ENCODE peak calls at places on chromosome 12, in nine cellular contexts. One of them, this sample, is unnamed.

GRCh38 chr12:89821901-89822300 is 113.3 kb upstream of the ATP2B1 start:
- DNase-seq in RWPE1: no peak
- DNase-seq in astrocyte: no peak
- DNase-seq in HFFc6: no peak
- DNase-seq in MCF 10A: no peak
- DNase-seq in kidney: no peak
- DNase-seq in K562: no peak
- DNase-seq in nephron progenitor cell: no peak
- DNase-seq in AG10803: no peak
- DNase-seq in this sample: peak; percentile 54

GRCh38 chr12:102480401-102480800 is at the start of gene IGF1:
- DNase-seq in RWPE1: no peak
- DNase-seq in astrocyte: peak; percentile 58
- DNase-seq in HFFc6: peak; percentile 60
- DNase-seq in MCF 10A: peak; percentile 24
- DNase-seq in kidney: no peak
- DNase-seq in K562: no peak
- DNase-seq in nephron progenitor cell: no peak
- DNase-seq in AG10803: peak; percentile 78
- DNase-seq in this sample: no peak

GRCh38 chr12:66140726-66141125 is 10.2 kb upstream of the LLPH start:
- DNase-seq in RWPE1: no peak
- DNase-seq in astrocyte: no peak
- DNase-seq in HFFc6: no peak
- DNase-seq in MCF 10A: no peak
- DNase-seq in kidney: no peak
- DNase-seq in K562: no peak
- DNase-seq in nephron progenitor cell: no peak
- DNase-seq in AG10803: no peak
- DNase-seq in this sample: no peak

GRCh38 chr12:27164330-27165045 is 79.6 kb upstream of the STK38L start:
- DNase-seq in RWPE1: no peak
- DNase-seq in astrocyte: no peak
- DNase-seq in HFFc6: no peak
- DNase-seq in MCF 10A: no peak
- DNase-seq in kidney: no peak
- DNase-seq in K562: no peak
- DNase-seq in nephron progenitor cell: no peak
- DNase-seq in AG10803: no peak
- DNase-seq in this sample: no peak

GRCh38 chr12:91155990-91156389 is 26.6 kb downstream of the DCN start:
- DNase-seq in RWPE1: no peak
- DNase-seq in astrocyte: no peak
- DNase-seq in HFFc6: no peak
- DNase-seq in MCF 10A: no peak
- DNase-seq in kidney: no peak
- DNase-seq in K562: no peak
- DNase-seq in nephron progenitor cell: no peak
- DNase-seq in AG10803: no peak
- DNase-seq in this sample: no peak

GRCh38 chr12:26948309-26948708 is 10.0 kb downstream of the FGFR1OP2 start:
- DNase-seq in RWPE1: no peak
- DNase-seq in astrocyte: no peak
- DNase-seq in HFFc6: no peak
- DNase-seq in MCF 10A: no peak
- DNase-seq in kidney: no peak
- DNase-seq in K562: no peak
- DNase-seq in nephron progenitor cell: no peak
- DNase-seq in AG10803: no peak
- DNase-seq in this sample: no peak

GRCh38 chr12:45547822-45548221 is 181.7 kb upstream of the ARID2 start:
- DNase-seq in RWPE1: no peak
- DNase-seq in astrocyte: peak; percentile 3
- DNase-seq in HFFc6: peak; percentile 4
- DNase-seq in MCF 10A: no peak
- DNase-seq in kidney: no peak
- DNase-seq in K562: no peak
- DNase-seq in nephron progenitor cell: no peak
- DNase-seq in AG10803: peak; percentile 5
- DNase-seq in this sample: no peak

GRCh38 chr12:114408881-114409795 is 3.2 kb upstream of the TBX5 start:
- DNase-seq in RWPE1: no peak
- DNase-seq in astrocyte: no peak
- DNase-seq in HFFc6: no peak
- DNase-seq in MCF 10A: no peak
- DNase-seq in kidney: no peak
- DNase-seq in K562: no peak
- DNase-seq in nephron progenitor cell: peak; percentile 42
- DNase-seq in AG10803: peak; percentile 57
- DNase-seq in this sample: no peak

GRCh38 chr12:66314278-66314677 is 12.0 kb downstream of the HELB start:
- DNase-seq in RWPE1: no peak
- DNase-seq in astrocyte: no peak
- DNase-seq in HFFc6: no peak
- DNase-seq in MCF 10A: no peak
- DNase-seq in kidney: no peak
- DNase-seq in K562: no peak
- DNase-seq in nephron progenitor cell: no peak
- DNase-seq in AG10803: no peak
- DNase-seq in this sample: no peak

GRCh38 chr12:90922068-90922743 is 32.8 kb downstream of the CCER1 start:
- DNase-seq in RWPE1: peak; percentile 20
- DNase-seq in astrocyte: peak; percentile 67
- DNase-seq in HFFc6: no peak
- DNase-seq in MCF 10A: no peak
- DNase-seq in kidney: no peak
- DNase-seq in K562: no peak
- DNase-seq in nephron progenitor cell: no peak
- DNase-seq in AG10803: peak; percentile 46
- DNase-seq in this sample: peak; percentile 83

GRCh38 chr12:37672655-37673260 is 643.8 kb upstream of the ALG10B start:
- DNase-seq in RWPE1: no peak
- DNase-seq in astrocyte: no peak
- DNase-seq in HFFc6: peak; percentile 2
- DNase-seq in MCF 10A: peak; percentile 20
- DNase-seq in kidney: no peak
- DNase-seq in K562: no peak
- DNase-seq in nephron progenitor cell: no peak
- DNase-seq in AG10803: no peak
- DNase-seq in this sample: peak; percentile 10

GRCh38 chr12:51082561-51083139 is 746 bp downstream of the CSRNP2 start:
- DNase-seq in RWPE1: peak; percentile 45
- DNase-seq in astrocyte: peak; percentile 42
- DNase-seq in HFFc6: peak; percentile 48
- DNase-seq in MCF 10A: peak; percentile 31
- DNase-seq in kidney: no peak
- DNase-seq in K562: no peak
- DNase-seq in nephron progenitor cell: no peak
- DNase-seq in AG10803: peak; percentile 27
- DNase-seq in this sample: peak; percentile 16

GRCh38 chr12:63989301-63989845 is 144.9 kb downstream of the SRGAP1 start:
- DNase-seq in RWPE1: no peak
- DNase-seq in astrocyte: peak; percentile 85
- DNase-seq in HFFc6: no peak
- DNase-seq in MCF 10A: no peak
- DNase-seq in kidney: no peak
- DNase-seq in K562: no peak
- DNase-seq in nephron progenitor cell: no peak
- DNase-seq in AG10803: peak; percentile 83
- DNase-seq in this sample: no peak

GRCh38 chr12:110199360-110200123 is 75.4 kb downstream of the IFT81 start:
- DNase-seq in RWPE1: peak; percentile 2
- DNase-seq in astrocyte: peak; percentile 84
- DNase-seq in HFFc6: peak; percentile 54
- DNase-seq in MCF 10A: peak; percentile 13
- DNase-seq in kidney: no peak
- DNase-seq in K562: no peak
- DNase-seq in nephron progenitor cell: peak; percentile 8
- DNase-seq in AG10803: peak; percentile 60
- DNase-seq in this sample: peak; percentile 10

GRCh38 chr12:111430418-111431353 is 25.0 kb downstream of the SH2B3 start:
- DNase-seq in RWPE1: no peak
- DNase-seq in astrocyte: no peak
- DNase-seq in HFFc6: no peak
- DNase-seq in MCF 10A: no peak
- DNase-seq in kidney: peak; percentile 67
- DNase-seq in K562: no peak
- DNase-seq in nephron progenitor cell: no peak
- DNase-seq in AG10803: no peak
- DNase-seq in this sample: no peak

GRCh38 chr12:46342562-46343033 is 30.0 kb downstream of the SLC38A2 start:
- DNase-seq in RWPE1: no peak
- DNase-seq in astrocyte: peak; percentile 20
- DNase-seq in HFFc6: peak; percentile 49
- DNase-seq in MCF 10A: peak; percentile 63
- DNase-seq in kidney: no peak
- DNase-seq in K562: no peak
- DNase-seq in nephron progenitor cell: peak; percentile 6
- DNase-seq in AG10803: peak; percentile 49
- DNase-seq in this sample: peak; percentile 86

GRCh38 chr12:41189395-41190251 is 1.5 kb downstream of the PDZRN4 start:
- DNase-seq in RWPE1: no peak
- DNase-seq in astrocyte: no peak
- DNase-seq in HFFc6: no peak
- DNase-seq in MCF 10A: no peak
- DNase-seq in kidney: peak; percentile 50
- DNase-seq in K562: no peak
- DNase-seq in nephron progenitor cell: peak; percentile 23
- DNase-seq in AG10803: no peak
- DNase-seq in this sample: no peak

GRCh38 chr12:19415563-19415962 is 23.7 kb upstream of the AEBP2 start:
- DNase-seq in RWPE1: no peak
- DNase-seq in astrocyte: no peak
- DNase-seq in HFFc6: no peak
- DNase-seq in MCF 10A: no peak
- DNase-seq in kidney: no peak
- DNase-seq in K562: no peak
- DNase-seq in nephron progenitor cell: no peak
- DNase-seq in AG10803: no peak
- DNase-seq in this sample: no peak

DNA sequence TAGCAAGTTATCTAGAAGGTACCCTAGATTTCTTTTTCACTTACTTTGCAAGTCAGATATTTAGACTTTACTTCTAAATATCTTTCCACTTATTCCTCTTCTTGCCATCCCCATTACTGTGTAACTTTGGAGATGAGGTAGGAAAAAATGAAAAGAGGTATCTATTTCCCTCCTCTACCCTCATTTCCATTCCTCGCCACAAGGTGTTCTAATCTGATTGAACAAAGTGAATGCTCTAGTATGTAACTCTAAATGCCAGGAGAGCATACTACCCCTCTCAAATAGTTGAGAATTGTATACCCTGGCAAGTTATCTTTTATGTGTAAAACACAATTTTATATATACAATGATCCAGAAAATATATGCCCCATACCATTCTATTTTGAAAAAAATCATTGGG is 1.7 kb upstream of the LDHB start:
- DNase-seq in RWPE1: no peak
- DNase-seq in astrocyte: no peak
- DNase-seq in HFFc6: no peak
- DNase-seq in MCF 10A: peak; percentile 16
- DNase-seq in kidney: no peak
- DNase-seq in K562: peak; percentile 11
- DNase-seq in nephron progenitor cell: no peak
- DNase-seq in AG10803: no peak
- DNase-seq in this sample: no peak
- TF ChIP-seq CTCF in RWPE1: no peak
- TF ChIP-seq CTCF in astrocyte: no peak
- TF ChIP-seq CTCF in HFFc6: peak; percentile 41
- TF ChIP-seq CTCF in MCF 10A: no peak
- TF ChIP-seq CTCF in kidney: no peak
- TF ChIP-seq CTCF in K562: no peak
- TF ChIP-seq CTCF in nephron progenitor cell: peak; percentile 11
- TF ChIP-seq CTCF in AG10803: no peak
- TF ChIP-seq CTCF in this sample: peak; percentile 20

DNA sequence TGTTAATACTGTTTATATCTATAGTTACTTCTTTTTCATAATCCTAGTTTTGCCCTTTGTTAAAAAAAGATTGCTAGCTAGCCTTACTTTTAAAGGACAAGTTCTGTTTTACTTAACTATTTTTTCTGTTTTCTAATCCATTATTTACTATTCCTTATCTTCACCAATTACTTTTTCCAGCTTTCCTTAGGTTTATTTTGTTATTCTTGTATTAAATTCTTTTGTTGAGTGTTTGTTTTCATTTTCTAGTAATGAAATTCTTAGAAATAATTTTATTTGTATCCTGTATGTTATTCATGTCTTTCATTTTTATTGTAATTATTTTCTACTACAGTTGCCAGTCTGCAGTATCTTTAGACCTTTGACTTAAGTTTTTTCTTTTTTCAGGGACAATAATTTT is 45.7 kb upstream of the GXYLT1 start:
- DNase-seq in RWPE1: no peak
- DNase-seq in astrocyte: no peak
- DNase-seq in HFFc6: no peak
- DNase-seq in MCF 10A: no peak
- DNase-seq in kidney: no peak
- DNase-seq in K562: no peak
- DNase-seq in nephron progenitor cell: no peak
- DNase-seq in AG10803: no peak
- DNase-seq in this sample: no peak
- TF ChIP-seq CTCF in RWPE1: no peak
- TF ChIP-seq CTCF in astrocyte: no peak
- TF ChIP-seq CTCF in HFFc6: no peak
- TF ChIP-seq CTCF in MCF 10A: no peak
- TF ChIP-seq CTCF in kidney: no peak
- TF ChIP-seq CTCF in K562: no peak
- TF ChIP-seq CTCF in nephron progenitor cell: no peak
- TF ChIP-seq CTCF in AG10803: no peak
- TF ChIP-seq CTCF in this sample: no peak

GRCh38 chr12:5348491-5348890 is 83.4 kb upstream of the NTF3 start:
- DNase-seq in RWPE1: no peak
- DNase-seq in astrocyte: no peak
- DNase-seq in HFFc6: no peak
- DNase-seq in MCF 10A: no peak
- DNase-seq in kidney: no peak
- DNase-seq in K562: no peak
- DNase-seq in nephron progenitor cell: no peak
- DNase-seq in AG10803: no peak
- DNase-seq in this sample: peak; percentile 67
- TF ChIP-seq CTCF in RWPE1: no peak
- TF ChIP-seq CTCF in astrocyte: no peak
- TF ChIP-seq CTCF in HFFc6: no peak
- TF ChIP-seq CTCF in MCF 10A: no peak
- TF ChIP-seq CTCF in kidney: no peak
- TF ChIP-seq CTCF in K562: no peak
- TF ChIP-seq CTCF in nephron progenitor cell: no peak
- TF ChIP-seq CTCF in AG10803: no peak
- TF ChIP-seq CTCF in this sample: no peak

GRCh38 chr12:6697584-6698351 is 2.8 kb downstream of the PIANP start:
- DNase-seq in RWPE1: peak; percentile 57
- DNase-seq in astrocyte: peak; percentile 26
- DNase-seq in HFFc6: peak; percentile 61
- DNase-seq in MCF 10A: peak; percentile 73
- DNase-seq in kidney: peak; percentile 69
- DNase-seq in K562: peak; percentile 51
- DNase-seq in nephron progenitor cell: peak; percentile 44
- DNase-seq in AG10803: peak; percentile 62
- DNase-seq in this sample: peak; percentile 45
- TF ChIP-seq CTCF in RWPE1: no peak
- TF ChIP-seq CTCF in astrocyte: peak; percentile 53
- TF ChIP-seq CTCF in HFFc6: peak; percentile 83
- TF ChIP-seq CTCF in MCF 10A: peak; percentile 66
- TF ChIP-seq CTCF in kidney: peak; percentile 40
- TF ChIP-seq CTCF in K562: peak; percentile 77
- TF ChIP-seq CTCF in nephron progenitor cell: peak; percentile 52
- TF ChIP-seq CTCF in AG10803: peak; percentile 78
- TF ChIP-seq CTCF in this sample: peak; percentile 74